ENCODE peak calls at places on chromosomes 4 and X, in six cellular contexts. Q is sigmoid colon, F is SK-N-SH, O is OCI-LY7, K is thoracic aorta, Y is neural progenitor cell. V is an unnamed sample.

GRCh38 chrX:3697220-3697684 is 16.2 kb downstream of the PRKX start:
- DNase-seq in O (no peak), K (no peak), F (no peak), Y (no peak), Q (no peak), V (no peak)

GRCh38 chr4:22668301-22668700 is 24.4 kb upstream of the GBA3 start:
- DNase-seq in O (no peak), Q (no peak), F (no peak), K (no peak), Y (no peak), V (no peak)

GRCh38 chrX:2710496-2710895 is 19.4 kb downstream of the CD99 start:
- DNase-seq in Q (peak; percentile 6), Y (peak; percentile 45), O (no peak), F (no peak), K (no peak), V (no peak)

GRCh38 chr4:107035711-107036601 is at the start of gene DKK2:
- DNase-seq in Q (peak; percentile 74), Y (peak; percentile 66), O (no peak), F (peak; percentile 40), K (no peak), V (no peak)

GRCh38 chrX:76555816-76556215 is 128.3 kb downstream of the MAGEE1 start:
- DNase-seq in F (peak; percentile 2), Q (no peak), Y (peak; percentile 78), K (no peak), O (peak; percentile 61), V (no peak)

GRCh38 chr4:6500481-6501135 is 28.2 kb upstream of the PPP2R2C start:
- DNase-seq in Q (no peak), K (no peak), F (no peak), O (no peak), Y (no peak), V (no peak)

GRCh38 chr4:13892739-13893105 is 265.2 kb upstream of the BOD1L1 start:
- DNase-seq in F (no peak), O (no peak), K (no peak), Y (no peak), Q (no peak), V (no peak)

GRCh38 chr4:41189669-41190068 is 24.7 kb downstream of the APBB2 start:
- DNase-seq in Q (no peak), O (peak; percentile 78), K (no peak), F (no peak), Y (peak; percentile 26), V (no peak)

GRCh38 chrX:105711805-105712204 is 110.5 kb upstream of the NRK start:
- DNase-seq in O (no peak), Y (no peak), Q (no peak), F (no peak), K (no peak), V (no peak)

GRCh38 chr4:2042207-2042946 is 16.8 kb upstream of the NAT8L start:
- DNase-seq in Q (no peak), K (no peak), F (peak; percentile 81), Y (peak; percentile 70), O (peak; percentile 22), V (no peak)

GRCh38 chr4:958836-959337 is 14.5 kb downstream of the DGKQ start:
- DNase-seq in F (no peak), O (no peak), Y (no peak), Q (peak; percentile 60), K (no peak), V (peak; percentile 19)

GRCh38 chr4:86960557-86960959 is 25.7 kb downstream of the AFF1 start:
- DNase-seq in Q (no peak), F (no peak), O (peak; percentile 40), K (no peak), Y (peak; percentile 55), V (no peak)

GRCh38 chrX:155877288-155877687 is 3.9 kb upstream of the VAMP7 start:
- DNase-seq in K (no peak), Y (no peak), O (peak; percentile 12), Q (no peak), F (no peak), V (no peak)

GRCh38 chr4:88753658-88754431 is 56.2 kb upstream of the NAP1L5 start:
- DNase-seq in F (no peak), Q (no peak), Y (no peak), O (no peak), K (no peak), V (no peak)

GRCh38 chr4:88752076-88752463 is 54.4 kb upstream of the NAP1L5 start:
- DNase-seq in F (no peak), K (no peak), O (no peak), Q (no peak), Y (no peak), V (no peak)

GRCh38 chr4:88750369-88750768 is 52.7 kb upstream of the NAP1L5 start:
- DNase-seq in K (no peak), O (no peak), Y (no peak), F (no peak), Q (no peak), V (no peak)

GRCh38 chr4:88751258-88752075 is 53.8 kb upstream of the NAP1L5 start:
- DNase-seq in F (no peak), Y (no peak), O (no peak), K (no peak), Q (no peak), V (no peak)

DNA sequence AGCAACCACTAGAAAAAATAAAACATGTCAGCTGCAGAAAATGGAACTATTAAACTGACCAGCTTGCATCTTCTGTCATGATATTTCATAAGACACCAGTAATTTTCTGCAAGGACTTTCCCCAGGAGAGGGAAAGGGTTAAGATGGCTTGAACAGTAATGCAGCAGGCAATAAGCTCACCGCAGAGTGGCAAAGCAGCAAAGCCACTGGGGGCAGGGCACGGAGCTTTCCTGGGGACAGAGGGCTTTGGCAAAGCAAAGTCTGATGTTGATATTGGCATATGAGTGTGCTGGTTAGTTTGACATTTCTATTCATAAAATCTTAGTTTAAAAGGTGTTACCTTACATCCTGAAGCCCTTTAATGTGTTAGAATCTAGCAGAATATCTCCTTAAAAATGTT is 55.1 kb upstream of the NAP1L5 start:
- DNase-seq in K (no peak), Q (no peak), O (no peak), Y (no peak), F (no peak), V (no peak)
- TF ChIP-seq CTCF in K (no peak), Q (no peak), O (no peak), Y (no peak), F (no peak), V (no peak)

GRCh38 chrX:13258725-13259124 is 61.1 kb downstream of the ATXN3L start:
- DNase-seq in O (no peak), Y (no peak), Q (no peak), K (no peak), F (no peak), V (no peak)
- H3K4me3 ChIP-seq in O (no peak overlapping the region), Y (no peak overlapping the region), Q (no peak overlapping the region), K (no peak overlapping the region), F (no peak overlapping the region), V (no peak overlapping the region)

DNA sequence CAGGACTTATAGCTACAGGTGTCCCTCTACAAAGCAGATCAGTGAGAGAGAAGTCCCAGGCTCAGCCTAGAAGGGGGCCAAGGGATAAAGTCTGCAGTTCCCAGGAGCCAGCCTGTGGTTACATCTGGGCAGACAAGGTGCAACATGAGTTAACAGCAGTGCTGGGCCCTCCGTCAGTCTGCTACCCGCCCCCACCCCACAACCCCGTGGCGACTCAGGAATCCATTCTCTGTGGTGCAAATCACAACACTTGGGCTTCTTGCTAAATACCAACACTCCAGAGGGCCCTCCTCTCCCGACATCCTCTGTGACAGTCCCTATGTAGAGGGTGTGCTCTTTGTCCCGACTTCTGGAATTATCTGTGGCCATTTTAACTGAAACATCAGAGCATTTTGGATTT is 13.8 kb downstream of the GPM6B start:
- DNase-seq in Q (no peak), K (no peak), O (no peak), Y (peak; percentile 7), F (no peak), V (no peak)
- H3K27ac ChIP-seq in Q (no peak overlapping the region), K (no peak overlapping the region), O (no peak overlapping the region), Y (no peak overlapping the region), F (no peak overlapping the region), V (no peak overlapping the region)

GRCh38 chr4:38320833-38321232 is 343.2 kb upstream of the KLF3 start:
- DNase-seq in F (no peak), K (no peak), Q (no peak), Y (no peak), O (no peak), V (no peak)

GRCh38 chr4:38320349-38320707 is 343.7 kb upstream of the KLF3 start:
- DNase-seq in F (no peak), O (no peak), Q (no peak), Y (no peak), K (no peak), V (no peak)

GRCh38 chr4:38319456-38320348 is 344.3 kb upstream of the KLF3 start:
- DNase-seq in F (peak; percentile 94), Q (peak; percentile 97), O (peak; percentile 70), Y (peak; percentile 86), K (peak; percentile 78), V (peak; percentile 98)

GRCh38 chr4:38317238-38317637 is 346.8 kb upstream of the KLF3 start:
- DNase-seq in F (no peak), K (no peak), Y (no peak), O (no peak), Q (no peak), V (no peak)

DNA sequence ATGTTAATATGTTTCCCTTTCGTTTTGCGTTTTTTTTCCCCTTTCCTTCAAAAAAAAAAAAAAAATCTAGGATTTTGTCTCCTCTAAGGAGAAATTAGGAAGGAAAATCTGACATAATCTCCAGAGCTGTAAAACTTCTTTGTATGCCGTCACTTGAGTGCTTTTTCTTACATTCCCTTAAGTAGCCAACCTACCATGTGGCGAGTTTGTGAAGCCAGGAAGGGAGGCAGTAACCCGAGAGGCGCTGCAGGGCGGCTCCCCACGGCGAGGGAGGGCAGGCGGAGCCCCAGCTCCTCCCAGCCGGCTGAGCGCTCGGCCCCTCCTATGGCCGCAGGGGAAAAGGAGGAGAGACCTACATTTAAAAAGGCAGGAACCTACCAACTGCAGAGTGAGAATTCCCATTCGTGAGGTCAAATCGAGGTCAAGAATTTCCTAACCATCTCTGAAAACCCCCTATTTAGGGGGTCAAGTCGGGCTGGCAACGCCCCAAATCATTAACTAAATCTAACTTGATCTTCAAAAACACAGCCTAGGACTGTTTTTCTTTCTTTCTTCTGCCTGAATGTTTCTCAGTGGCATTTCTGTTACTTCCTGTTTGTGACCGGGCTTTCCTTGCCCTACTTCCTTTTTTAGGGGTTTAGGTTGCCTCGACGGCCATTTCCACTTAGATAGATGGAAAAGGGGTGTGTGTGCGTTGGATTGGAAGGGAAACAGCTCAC is 345.1 kb upstream of the KLF3 start:
- DNase-seq in Y (peak; percentile 94), O (peak; percentile 43), F (peak; percentile 48), Q (peak; percentile 96), K (peak; percentile 64), V (peak; percentile 97)
- TF ChIP-seq CTCF in Y (no peak), O (no peak), F (no peak), Q (no peak), K (peak; percentile 12), V (no peak)